ENCODE peak calls at places on chromosomes 16 and 17, in nine cellular contexts. J is AG08396; G is stimulated activated CD4-positive, alpha-beta T cell treated with anti-CD3 and anti-CD28 coated beads, Interleukin-4, amount 100 ng/mL, for 4 hours; I is head of caudate nucleus; Q is activated T-helper 1 cell treated with anti-CD3 and anti-CD28 coated beads, Interleukin-2, amount 50 U/mL, for 16 hours; K is activated CD8-positive, alpha-beta T cell treated with anti-CD3 and anti-CD28 coated beads for 36 hours; N is T-helper 1 cell; C is HS-5; O is fibroblast of the conjunctiva. V is an unnamed sample.

GRCh38 chr16:67528870-67529638 is 425 bp downstream of the RIPOR1 start:
- DNase-seq in J (peak; percentile 71), G (no peak), I (no peak), Q (no peak), K (peak; percentile 40), N (no peak), C (no peak), O (no peak), V (peak; percentile 26)

GRCh38 chr17:77667478-77667877 is 291.0 kb upstream of the TNRC6C start:
- DNase-seq in J (no peak), G (no peak), I (no peak), Q (no peak), K (no peak), N (peak; percentile 46), C (no peak), O (no peak), V (no peak)

GRCh38 chr17:76246080-76247066 is 6.1 kb upstream of the RNF157 start:
- DNase-seq in J (no peak), G (no peak), I (no peak), Q (no peak), K (peak; percentile 86), N (peak; percentile 99), C (no peak), O (peak; percentile 70), V (no peak)

GRCh38 chr17:17146791-17147406 is 59.2 kb downstream of the PLD6 start:
- DNase-seq in J (no peak), G (no peak), I (no peak), Q (no peak), K (peak; percentile 46), N (peak; percentile 66), C (no peak), O (no peak), V (no peak)

GRCh38 chr16:85317704-85318103 is 205.4 kb upstream of the CIBAR2 start:
- DNase-seq in J (no peak), G (no peak), I (no peak), Q (no peak), K (no peak), N (no peak), C (no peak), O (no peak), V (no peak)

GRCh38 chr17:63309021-63309420 is 137.1 kb downstream of the CYB561 start:
- DNase-seq in J (no peak), G (no peak), I (no peak), Q (no peak), K (no peak), N (peak; percentile 50), C (no peak), O (no peak), V (no peak)

GRCh38 chr17:45997624-45998023 is 1.4 kb upstream of the STH start:
- DNase-seq in J (peak; percentile 41), G (no peak), I (no peak), Q (no peak), K (no peak), N (no peak), C (peak; percentile 9), O (no peak), V (no peak)

GRCh38 chr17:29567362-29568330 is 809 bp upstream of the ABHD15 start:
- DNase-seq in J (peak; percentile 80), G (peak; percentile 70), I (no peak), Q (peak; percentile 57), K (peak; percentile 87), N (peak; percentile 87), C (no peak), O (no peak), V (no peak)

GRCh38 chr17:31479524-31479923 is 88.0 kb downstream of the RAB11FIP4 start:
- DNase-seq in J (no peak), G (no peak), I (no peak), Q (no peak), K (no peak), N (no peak), C (no peak), O (no peak), V (no peak)

GRCh38 chr17:17778308-17779014 is 58.3 kb downstream of the SREBF1 start:
- DNase-seq in J (peak; percentile 57), G (no peak), I (peak; percentile 50), Q (no peak), K (no peak), N (no peak), C (no peak), O (peak; percentile 82), V (no peak)

GRCh38 chr17:50264263-50265113 is 9.8 kb upstream of the TMEM92 start:
- DNase-seq in J (peak; percentile 65), G (no peak), I (no peak), Q (no peak), K (no peak), N (no peak), C (no peak), O (no peak), V (no peak)

GRCh38 chr16:74984194-74984669 is 691 bp downstream of the WDR59 start:
- DNase-seq in J (peak; percentile 29), G (peak; percentile 12), I (no peak), Q (no peak), K (peak; percentile 50), N (peak; percentile 31), C (no peak), O (no peak), V (no peak)

GRCh38 chr16:15461376-15461775 is 27.0 kb downstream of the BMERB1 start:
- DNase-seq in J (no peak), G (no peak), I (no peak), Q (no peak), K (no peak), N (no peak), C (no peak), O (no peak), V (no peak)

GRCh38 chr17:55420067-55420775 is 1.4 kb downstream of the MMD start:
- DNase-seq in J (no peak), G (peak; percentile 12), I (no peak), Q (no peak), K (peak; percentile 73), N (peak; percentile 87), C (no peak), O (no peak), V (no peak)

GRCh38 chr17:373616-374225 is 21.1 kb upstream of the RPH3AL start:
- DNase-seq in J (no peak), G (no peak), I (no peak), Q (no peak), K (no peak), N (no peak), C (no peak), O (no peak), V (no peak)

GRCh38 chr16:24973771-24974461 is 41.3 kb downstream of the ARHGAP17 start:
- DNase-seq in J (no peak), G (no peak), I (no peak), Q (no peak), K (no peak), N (no peak), C (no peak), O (no peak), V (no peak)

V was measured in COLO829.